ENCODE peak calls at places on chromosomes 16 and 17, in ten cellular contexts. D, U, X, G, A, I, R, J, M and Z are unnamed samples.

GRCh38 chr17:19904412-19904811 is 36.7 kb upstream of the ULK2 start:
- DNase-seq in G (no peak), A (no peak), I (peak), U (no peak), R (no peak), X (no peak), M (no peak), J (no peak), D (no peak), Z (no peak)

GRCh38 chr17:19316756-19317358 is 45.7 kb downstream of the B9D1 start:
- DNase-seq in J (no peak), G (no peak), X (no peak), I (no peak), M (no peak), D (no peak), R (no peak), A (no peak), U (no peak), Z (no peak)

GRCh38 chr17:11028349-11028748 is 190.5 kb upstream of the PIRT start:
- DNase-seq in G (no peak), D (no peak), M (no peak), U (no peak), R (no peak), A (no peak), I (no peak), J (no peak), X (no peak), Z (no peak)

GRCh38 chr17:61205931-61206330 is 193.7 kb upstream of the TBX2 start:
- DNase-seq in J (no peak), U (no peak), D (no peak), A (no peak), X (no peak), M (no peak), R (no peak), G (no peak), I (no peak), Z (no peak)

GRCh38 chr17:30530346-30531025 is 53.3 kb downstream of the GOSR1 start:
- DNase-seq in I (peak), D (peak), X (no peak), M (no peak), A (no peak), J (no peak), G (no peak), U (no peak), R (no peak), Z (no peak)

GRCh38 chr17:63595132-63595531 is 5.6 kb upstream of the TACO1 start:
- DNase-seq in I (no peak), A (no peak), X (no peak), D (no peak), M (no peak), R (no peak), J (no peak), G (no peak), U (no peak), Z (no peak)

GRCh38 chr16:2096853-2097620 is 38.7 kb downstream of the PKD1 start:
- DNase-seq in J (no peak), D (no peak), G (no peak), A (no peak), M (no peak), U (no peak), I (no peak), X (no peak), R (no peak), Z (no peak)

GRCh38 chr17:44108440-44109311 is 14.8 kb downstream of the HDAC5 start:
- DNase-seq in X (no peak), J (no peak), R (peak), M (peak), G (no peak), I (peak), D (no peak), U (no peak), A (no peak), Z (no peak)

GRCh38 chr16:56933828-56934598 is 2.1 kb downstream of the HERPUD1 start:
- DNase-seq in A (no peak), D (no peak), I (no peak), J (no peak), G (no peak), U (no peak), R (no peak), M (no peak), X (no peak), Z (no peak)

GRCh38 chr16:87366288-87366687 is 17.3 kb downstream of the FBXO31 start:
- DNase-seq in X (no peak), U (no peak), A (no peak), D (no peak), M (no peak), I (no peak), G (no peak), J (no peak), R (no peak), Z (no peak)

GRCh38 chr17:36601303-36602029 is at the start of gene MRM1:
- DNase-seq in M (peak), X (peak), G (peak), R (peak), U (peak), I (peak), J (peak), A (peak), D (peak), Z (peak)

GRCh38 chr17:61309857-61310256 is 89.8 kb upstream of the TBX2 start:
- DNase-seq in A (no peak), J (no peak), I (peak), U (no peak), D (no peak), M (peak), X (no peak), R (no peak), G (no peak), Z (no peak)